ENCODE peak calls at places on chromosomes 1 and 21, in four cellular contexts. One of them, this sample, is unnamed.

GRCh38 chr1:157893681-157894080 is 52.1 kb upstream of the CD5L start:
- DNase-seq in A549: no peak
- DNase-seq in K562: no peak
- DNase-seq in IMR-90: no peak
- DNase-seq in this sample: no peak

GRCh38 chr1:173267453-173267945 is 60.4 kb upstream of the TNFSF4 start:
- DNase-seq in A549: no peak
- DNase-seq in K562: no peak
- DNase-seq in IMR-90: peak
- DNase-seq in this sample: no peak

GRCh38 chr1:180863158-180863775 is 49.4 kb upstream of the KIAA1614 start:
- DNase-seq in A549: peak
- DNase-seq in K562: peak
- DNase-seq in IMR-90: peak
- DNase-seq in this sample: peak

GRCh38 chr1:230832466-230832865 is 35.9 kb downstream of the C1orf198 start:
- DNase-seq in A549: no peak
- DNase-seq in K562: no peak
- DNase-seq in IMR-90: no peak
- DNase-seq in this sample: no peak

GRCh38 chr1:204513117-204513716 is 3.0 kb upstream of the MDM4 start:
- DNase-seq in A549: no peak
- DNase-seq in K562: no peak
- DNase-seq in IMR-90: no peak
- DNase-seq in this sample: no peak

GRCh38 chr1:107875689-107876088 is 89.3 kb downstream of the VAV3 start:
- DNase-seq in A549: no peak
- DNase-seq in K562: no peak
- DNase-seq in IMR-90: no peak
- DNase-seq in this sample: no peak

GRCh38 chr1:72009756-72010441 is 272.4 kb downstream of the NEGR1 start:
- DNase-seq in A549: no peak
- DNase-seq in K562: no peak
- DNase-seq in IMR-90: no peak
- DNase-seq in this sample: no peak

GRCh38 chr1:173454966-173455524 is 22.1 kb upstream of the PRDX6 start:
- DNase-seq in A549: no peak
- DNase-seq in K562: no peak
- DNase-seq in IMR-90: no peak
- DNase-seq in this sample: no peak

GRCh38 chr1:58739851-58740466 is 40.1 kb upstream of the MYSM1 start:
- DNase-seq in A549: peak
- DNase-seq in K562: peak
- DNase-seq in IMR-90: peak
- DNase-seq in this sample: peak

GRCh38 chr1:110370827-110371226 is 20.0 kb downstream of the SLC16A4 start:
- DNase-seq in A549: no peak
- DNase-seq in K562: no peak
- DNase-seq in IMR-90: peak
- DNase-seq in this sample: no peak

GRCh38 chr1:11918779-11919519 is 7.3 kb downstream of the KIAA2013 start:
- DNase-seq in A549: no peak
- DNase-seq in K562: no peak
- DNase-seq in IMR-90: peak
- DNase-seq in this sample: no peak

GRCh38 chr1:46171351-46171750 is 3.5 kb upstream of the TSPAN1 start:
- DNase-seq in A549: no peak
- DNase-seq in K562: no peak
- DNase-seq in IMR-90: no peak
- DNase-seq in this sample: no peak

GRCh38 chr1:20402585-20403422 is 83.2 kb downstream of the CAMK2N1 start:
- DNase-seq in A549: no peak
- DNase-seq in K562: no peak
- DNase-seq in IMR-90: no peak
- DNase-seq in this sample: no peak

GRCh38 chr1:19892628-19893168 is 10.5 kb downstream of the OTUD3 start:
- DNase-seq in A549: no peak
- DNase-seq in K562: no peak
- DNase-seq in IMR-90: peak
- DNase-seq in this sample: no peak

GRCh38 chr1:41414716-41415306 is 53.6 kb downstream of the FOXO6 start:
- DNase-seq in A549: no peak
- DNase-seq in K562: no peak
- DNase-seq in IMR-90: no peak
- DNase-seq in this sample: no peak

GRCh38 chr1:30418426-30419245 is 304.7 kb downstream of the MATN1 start:
- DNase-seq in A549: no peak
- DNase-seq in K562: no peak
- DNase-seq in IMR-90: no peak
- DNase-seq in this sample: no peak

GRCh38 chr1:87084247-87084836 is 169.9 kb downstream of the HS2ST1 start:
- DNase-seq in A549: peak
- DNase-seq in K562: no peak
- DNase-seq in IMR-90: peak
- DNase-seq in this sample: peak

GRCh38 chr1:69686367-69686984 is 118.8 kb downstream of the LRRC7 start:
- DNase-seq in A549: no peak
- DNase-seq in K562: no peak
- DNase-seq in IMR-90: no peak
- DNase-seq in this sample: no peak

GRCh38 chr21:37412603-37413360 is 46.2 kb downstream of the DYRK1A start:
- DNase-seq in A549: no peak
- DNase-seq in K562: no peak
- DNase-seq in IMR-90: peak
- DNase-seq in this sample: no peak

GRCh38 chr1:184541537-184542152 is 154.8 kb downstream of the C1orf21 start:
- DNase-seq in A549: no peak
- DNase-seq in K562: no peak
- DNase-seq in IMR-90: no peak
- DNase-seq in this sample: no peak

GRCh38 chr1:59046730-59047157 is 250.2 kb upstream of the FGGY start:
- DNase-seq in A549: no peak
- DNase-seq in K562: no peak
- DNase-seq in IMR-90: peak
- DNase-seq in this sample: no peak

GRCh38 chr1:115107501-115108260 is 18.4 kb upstream of the TSPAN2 start:
- DNase-seq in A549: no peak
- DNase-seq in K562: no peak
- DNase-seq in IMR-90: peak
- DNase-seq in this sample: no peak

GRCh38 chr1:204494281-204495077 is at the start of gene PIK3C2B:
- DNase-seq in A549: peak
- DNase-seq in K562: peak
- DNase-seq in IMR-90: peak
- DNase-seq in this sample: peak

GRCh38 chr1:162319510-162320160 is 57.0 kb downstream of the SPATA46 start:
- DNase-seq in A549: no peak
- DNase-seq in K562: no peak
- DNase-seq in IMR-90: peak
- DNase-seq in this sample: no peak

GRCh38 chr1:113783254-113784103 is 24.2 kb upstream of the PHTF1 start:
- DNase-seq in A549: no peak
- DNase-seq in K562: no peak
- DNase-seq in IMR-90: peak
- DNase-seq in this sample: no peak

GRCh38 chr21:39048064-39048463 is 135.2 kb downstream of the PSMG1 start:
- DNase-seq in A549: peak
- DNase-seq in K562: no peak
- DNase-seq in IMR-90: peak
- DNase-seq in this sample: peak

GRCh38 chr1:12454406-12455391 is 163.3 kb downstream of the DHRS3 start:
- DNase-seq in A549: no peak
- DNase-seq in K562: peak
- DNase-seq in IMR-90: peak
- DNase-seq in this sample: no peak

GRCh38 chr1:237478082-237478481 is 412.6 kb downstream of the ZP4 start:
- DNase-seq in A549: no peak
- DNase-seq in K562: no peak
- DNase-seq in IMR-90: no peak
- DNase-seq in this sample: no peak

GRCh38 chr1:37047487-37047886 is 13.2 kb upstream of the GRIK3 start:
- DNase-seq in A549: no peak
- DNase-seq in K562: no peak
- DNase-seq in IMR-90: no peak
- DNase-seq in this sample: no peak

GRCh38 chr1:160342520-160342919 is 530 bp downstream of the COPA start:
- DNase-seq in A549: no peak
- DNase-seq in K562: no peak
- DNase-seq in IMR-90: no peak
- DNase-seq in this sample: no peak

GRCh38 chr1:160338580-160338979 is 4.5 kb downstream of the COPA start:
- DNase-seq in A549: no peak
- DNase-seq in K562: no peak
- DNase-seq in IMR-90: no peak
- DNase-seq in this sample: no peak

GRCh38 chr1:160342953-160343869 is at the start of the genes COPA and NCSTN:
- DNase-seq in A549: peak
- DNase-seq in K562: peak
- DNase-seq in IMR-90: peak
- DNase-seq in this sample: peak

GRCh38 chr1:160340146-160340545 is 2.9 kb downstream of the COPA start:
- DNase-seq in A549: no peak
- DNase-seq in K562: no peak
- DNase-seq in IMR-90: no peak
- DNase-seq in this sample: no peak

DNA sequence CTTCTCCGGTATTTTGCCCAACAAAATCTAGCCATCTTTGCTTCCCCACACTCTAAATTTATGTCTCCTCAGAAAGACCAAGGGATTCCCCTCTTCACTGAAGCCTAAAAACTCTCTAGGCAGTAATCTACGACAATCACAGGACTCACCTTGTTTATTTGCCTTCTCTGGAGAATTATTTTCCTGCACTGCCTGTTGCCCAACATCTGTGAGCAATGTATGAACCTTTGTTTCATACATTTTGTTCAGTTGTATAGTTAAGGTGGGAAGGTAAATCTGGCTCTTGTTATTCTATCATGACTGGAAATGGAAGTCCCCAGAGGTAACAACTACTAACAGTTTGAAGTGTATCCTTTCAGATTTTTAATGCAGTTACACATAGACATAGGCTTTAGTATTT is 2.2 kb downstream of the COPA start:
- DNase-seq in A549: no peak
- DNase-seq in K562: no peak
- DNase-seq in IMR-90: no peak
- DNase-seq in this sample: peak
- TF ChIP-seq MAZ in A549: no peak
- TF ChIP-seq MAZ in K562: no peak
- TF ChIP-seq MAZ in IMR-90: no peak
- TF ChIP-seq MAZ in this sample: no peak

DNA sequence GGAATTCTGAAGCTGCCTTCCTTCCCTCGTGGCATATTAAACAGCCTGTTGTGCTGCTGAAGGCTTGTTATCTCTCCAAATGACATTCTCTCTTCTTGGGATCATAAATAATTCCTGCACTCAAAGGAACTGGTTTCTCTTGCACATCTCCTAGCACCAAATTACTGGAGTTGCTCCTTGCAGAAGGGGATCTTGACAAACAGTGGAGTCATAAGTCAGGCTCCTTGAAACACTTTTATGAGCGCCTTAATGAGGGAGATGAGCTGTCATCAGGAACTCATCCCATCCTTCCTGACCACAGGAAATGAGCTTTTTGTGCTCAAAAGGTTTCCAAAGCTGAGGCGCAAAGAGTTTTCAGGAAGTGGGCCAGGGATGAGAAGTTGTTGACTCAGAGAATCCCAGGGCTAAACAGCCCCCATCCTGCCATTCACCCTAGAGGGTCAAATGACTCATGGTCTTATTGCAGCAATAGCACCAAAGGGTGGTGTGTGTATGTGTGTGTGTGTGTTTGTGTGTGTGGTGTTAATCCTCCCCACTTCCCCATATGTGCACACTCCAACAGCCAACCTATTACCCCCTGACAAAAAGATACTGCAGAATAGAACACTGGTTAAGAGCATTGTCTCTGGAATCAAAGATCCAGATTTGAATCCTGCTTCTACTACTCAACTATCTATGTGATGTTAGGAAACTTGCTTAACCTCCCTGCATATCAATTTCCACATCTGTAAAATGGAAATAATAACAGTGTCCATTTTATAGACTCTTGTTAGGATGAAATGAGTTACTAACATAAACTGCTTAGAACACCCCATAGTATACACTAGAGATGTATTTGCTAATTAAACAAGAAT is 2.8 kb upstream of the PHC2 start:
- DNase-seq in A549: peak
- DNase-seq in K562: no peak
- DNase-seq in IMR-90: peak
- DNase-seq in this sample: peak
- TF ChIP-seq MAZ in A549: no peak
- TF ChIP-seq MAZ in K562: peak
- TF ChIP-seq MAZ in IMR-90: peak
- TF ChIP-seq MAZ in this sample: no peak

GRCh38 chr1:119827010-119827409 is 15.8 kb upstream of the REG4 start:
- DNase-seq in A549: peak
- DNase-seq in K562: peak
- DNase-seq in IMR-90: no peak
- DNase-seq in this sample: no peak

GRCh38 chr1:119828266-119828665 is 17.0 kb upstream of the REG4 start:
- DNase-seq in A549: no peak
- DNase-seq in K562: no peak
- DNase-seq in IMR-90: peak
- DNase-seq in this sample: no peak

GRCh38 chr1:119831027-119831426 is 19.8 kb upstream of the REG4 start:
- DNase-seq in A549: no peak
- DNase-seq in K562: no peak
- DNase-seq in IMR-90: no peak
- DNase-seq in this sample: no peak

DNA sequence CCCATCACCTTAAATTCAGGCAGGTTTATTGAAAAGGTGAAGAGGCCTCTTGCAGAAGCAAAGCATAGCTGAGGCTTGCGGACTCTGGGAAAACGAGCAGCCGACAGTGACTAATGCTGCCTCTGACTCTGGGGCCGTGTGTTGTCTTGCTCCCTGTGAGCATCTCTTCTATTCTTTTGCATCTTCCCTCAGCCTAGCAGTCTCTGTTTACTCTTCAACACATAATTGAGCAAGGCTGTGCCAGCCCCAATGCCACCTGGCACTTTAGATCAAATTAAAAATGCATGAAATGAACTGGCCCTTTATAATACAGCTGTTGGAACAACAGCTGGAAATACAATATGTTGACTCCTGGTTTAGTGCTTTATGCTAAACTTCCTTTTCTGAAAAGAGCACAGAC is 18.4 kb upstream of the REG4 start:
- DNase-seq in A549: no peak
- DNase-seq in K562: no peak
- DNase-seq in IMR-90: no peak
- DNase-seq in this sample: no peak
- TF ChIP-seq MAZ in A549: no peak
- TF ChIP-seq MAZ in K562: no peak
- TF ChIP-seq MAZ in IMR-90: no peak
- TF ChIP-seq MAZ in this sample: no peak

GRCh38 chr1:47809301-47810084 is 187.7 kb downstream of the TRABD2B start:
- DNase-seq in A549: no peak
- DNase-seq in K562: no peak
- DNase-seq in IMR-90: no peak
- DNase-seq in this sample: peak
- TF ChIP-seq MAZ in A549: no peak
- TF ChIP-seq MAZ in K562: no peak
- TF ChIP-seq MAZ in IMR-90: no peak
- TF ChIP-seq MAZ in this sample: no peak

GRCh38 chr1:53145051-53145600 is 2.7 kb upstream of the SLC1A7 start:
- DNase-seq in A549: no peak
- DNase-seq in K562: no peak
- DNase-seq in IMR-90: no peak
- DNase-seq in this sample: no peak
- TF ChIP-seq MAZ in A549: no peak
- TF ChIP-seq MAZ in K562: no peak
- TF ChIP-seq MAZ in IMR-90: no peak
- TF ChIP-seq MAZ in this sample: no peak

This sample was measured in HepG2.